ENCODE peak calls at places on chromosomes 16 and 17, in ten cellular contexts. J is breast epithelium, H is stomach, O is adrenal gland, Y is HCT116, S is uterus, Q is A549, G is spleen, V is IMR-90, Z is heart left ventricle. I is an unnamed sample.

GRCh38 chr16:71961066-71962039 is 38.8 kb downstream of the PKD1L3 start:
- DNase-seq in J (peak), H (peak), O (peak), Y (peak), S (peak), Q (peak), G (peak), V (peak), Z (peak), I (peak)

GRCh38 chr16:25798065-25798464 is 106.3 kb downstream of the HS3ST4 start:
- DNase-seq in J (no peak), H (no peak), O (no peak), Y (no peak), S (no peak), Q (no peak), G (no peak), V (no peak), Z (no peak), I (no peak)

GRCh38 chr17:46851029-46851741 is at the start of gene WNT9B:
- DNase-seq in J (no peak), H (peak), O (no peak), Y (no peak), S (no peak), Q (peak), G (no peak), V (no peak), Z (no peak), I (no peak)

GRCh38 chr17:33667052-33667509 is 374.0 kb upstream of the ASIC2 start:
- DNase-seq in J (no peak), H (no peak), O (no peak), Y (no peak), S (no peak), Q (no peak), G (no peak), V (no peak), Z (no peak), I (peak)

GRCh38 chr16:53154513-53154912 is 99.7 kb downstream of the CHD9 start:
- DNase-seq in J (no peak), H (no peak), O (no peak), Y (no peak), S (no peak), Q (no peak), G (no peak), V (no peak), Z (no peak), I (no peak)

GRCh38 chr17:68514809-68515208 is 2.6 kb downstream of the PRKAR1A start:
- DNase-seq in J (no peak), H (no peak), O (no peak), Y (no peak), S (no peak), Q (no peak), G (no peak), V (peak), Z (no peak), I (no peak)

GRCh38 chr16:67252806-67253497 is 4.2 kb downstream of the SLC9A5 start:
- DNase-seq in J (no peak), H (no peak), O (no peak), Y (no peak), S (no peak), Q (no peak), G (peak), V (no peak), Z (no peak), I (no peak)

GRCh38 chr17:63774141-63774981 is at the start of gene DDX42:
- DNase-seq in J (peak), H (peak), O (peak), Y (no peak), S (peak), Q (peak), G (peak), V (peak), Z (peak), I (no peak)

GRCh38 chr16:15961060-15961511 is 11.7 kb downstream of the ABCC1 start:
- DNase-seq in J (no peak), H (no peak), O (no peak), Y (no peak), S (no peak), Q (no peak), G (no peak), V (peak), Z (no peak), I (no peak)

GRCh38 chr16:69626256-69626655 is 60.5 kb downstream of the NFAT5 start:
- DNase-seq in J (no peak), H (no peak), O (no peak), Y (no peak), S (no peak), Q (peak), G (no peak), V (peak), Z (no peak), I (peak)

GRCh38 chr16:75019007-75019406 is 20.2 kb downstream of the ZNRF1 start:
- DNase-seq in J (no peak), H (no peak), O (no peak), Y (no peak), S (no peak), Q (no peak), G (no peak), V (peak), Z (no peak), I (no peak)

GRCh38 chr17:41335747-41336146 is 14.9 kb downstream of the KRT33A start:
- DNase-seq in J (no peak), H (no peak), O (no peak), Y (no peak), S (no peak), Q (no peak), G (no peak), V (no peak), Z (no peak), I (no peak)

GRCh38 chr17:47742319-47743181 is 9.5 kb downstream of the TBX21 start:
- DNase-seq in J (peak), H (no peak), O (no peak), Y (no peak), S (no peak), Q (no peak), G (peak), V (no peak), Z (no peak), I (peak)

DNA sequence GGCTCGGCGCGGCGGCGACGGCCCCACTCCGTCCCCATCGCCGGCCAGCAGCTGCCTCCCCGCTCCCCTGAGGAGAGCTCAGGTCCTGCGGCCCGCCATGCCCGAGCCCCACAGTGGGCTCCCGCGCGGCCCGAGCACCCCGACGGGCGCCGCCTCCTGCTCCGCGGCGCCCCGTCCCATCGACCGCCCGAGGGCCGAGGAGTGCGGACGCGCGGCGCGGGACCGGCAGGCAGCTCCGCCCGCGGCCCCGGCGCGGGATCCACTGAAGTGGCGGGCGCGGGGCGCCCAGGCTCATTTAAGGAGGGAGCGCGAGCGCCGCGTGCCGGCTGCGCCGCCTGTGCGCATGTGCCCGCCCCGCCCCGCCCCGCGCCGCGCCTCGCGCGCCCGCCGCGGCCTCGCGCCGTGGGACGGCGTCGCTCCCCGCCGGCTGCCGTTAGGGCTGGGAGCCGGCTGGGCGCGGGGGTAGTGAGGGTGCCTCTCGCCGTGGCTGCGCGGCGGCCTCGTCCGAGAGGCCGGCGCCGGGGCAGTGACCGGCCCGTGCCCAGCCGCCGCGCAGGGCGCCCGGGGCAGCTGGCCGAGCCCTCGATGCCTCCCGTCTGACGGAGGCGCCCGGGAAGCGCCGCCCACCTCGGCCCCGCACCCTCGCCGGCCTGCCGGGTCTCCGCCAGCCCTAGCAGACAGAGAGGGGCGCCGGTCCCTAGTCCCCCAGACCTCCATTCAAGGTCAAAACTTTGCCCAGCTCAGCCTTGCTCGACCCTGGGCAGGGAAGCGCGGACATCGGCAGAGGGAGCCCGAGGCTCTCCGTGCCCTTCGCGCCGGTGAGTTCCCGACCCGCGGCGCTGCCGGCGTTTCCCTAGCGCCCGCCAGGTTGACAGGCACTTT is at the start of gene NETO2:
- DNase-seq in J (peak), H (peak), O (peak), Y (no peak), S (no peak), Q (peak), G (peak), V (peak), Z (peak), I (peak)
- TF ChIP-seq POLR2A in J (no peak), H (no peak), O (no peak), Y (no peak), S (no peak), Q (peak), G (no peak), V (peak), Z (no peak), I (peak)

DNA sequence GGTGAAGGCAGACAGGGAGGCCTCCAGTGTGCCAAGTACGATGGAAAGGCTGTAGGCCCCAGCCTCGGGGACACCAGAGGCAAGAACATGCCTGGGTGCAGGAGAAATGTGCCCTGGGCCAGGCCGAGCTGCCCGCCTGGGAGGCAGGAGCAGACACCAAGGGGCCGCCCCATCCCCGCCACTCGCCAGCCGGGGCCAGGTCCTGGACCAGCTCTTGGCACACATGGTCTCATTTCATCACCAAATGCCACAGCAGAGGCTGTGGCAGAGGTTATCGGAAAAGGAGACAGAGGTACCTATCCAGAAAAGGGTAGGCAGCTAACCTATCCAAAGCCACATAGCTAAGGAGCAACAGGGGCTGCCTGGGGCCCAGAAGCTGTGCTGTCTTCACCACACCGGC is 31.3 kb downstream of the PEMT start:
- DNase-seq in J (no peak), H (no peak), O (no peak), Y (no peak), S (no peak), Q (no peak), G (no peak), V (no peak), Z (no peak), I (no peak)
- TF ChIP-seq POLR2A in J (no peak), H (no peak), O (no peak), Y (no peak), S (no peak), Q (no peak), G (no peak), V (no peak), Z (no peak), I (no peak)

GRCh38 chr17:45132302-45132568 is at the start of gene PLCD3:
- DNase-seq in J (no peak), H (no peak), O (no peak), Y (no peak), S (no peak), Q (no peak), G (no peak), V (no peak), Z (no peak), I (no peak)
- TF ChIP-seq POLR2A in J (no peak), H (no peak), O (no peak), Y (no peak), S (no peak), Q (no peak), G (no peak), V (no peak), Z (peak), I (no peak)

GRCh38 chr17:81340606-81341346 is 45.7 kb upstream of the SLC38A10 start:
- DNase-seq in J (no peak), H (no peak), O (peak), Y (no peak), S (no peak), Q (no peak), G (peak), V (no peak), Z (peak), I (no peak)
- TF ChIP-seq POLR2A in J (no peak), H (no peak), O (no peak), Y (no peak), S (no peak), Q (no peak), G (no peak), V (no peak), Z (peak), I (no peak)

GRCh38 chr17:7021993-7022778 is 664 bp upstream of the BCL6B start:
- DNase-seq in J (peak), H (peak), O (peak), Y (no peak), S (peak), Q (peak), G (peak), V (peak), Z (peak), I (peak)

GRCh38 chr17:7025240-7025639 is 2.4 kb downstream of the BCL6B start:
- DNase-seq in J (no peak), H (no peak), O (no peak), Y (no peak), S (no peak), Q (no peak), G (no peak), V (no peak), Z (no peak), I (no peak)

GRCh38 chr17:7022791-7023571 is at the start of gene BCL6B:
- DNase-seq in J (no peak), H (no peak), O (no peak), Y (no peak), S (peak), Q (no peak), G (peak), V (no peak), Z (peak), I (no peak)

GRCh38 chr17:7024402-7024785 is 1.5 kb downstream of the BCL6B start:
- DNase-seq in J (no peak), H (no peak), O (no peak), Y (no peak), S (no peak), Q (no peak), G (no peak), V (no peak), Z (no peak), I (no peak)

DNA sequence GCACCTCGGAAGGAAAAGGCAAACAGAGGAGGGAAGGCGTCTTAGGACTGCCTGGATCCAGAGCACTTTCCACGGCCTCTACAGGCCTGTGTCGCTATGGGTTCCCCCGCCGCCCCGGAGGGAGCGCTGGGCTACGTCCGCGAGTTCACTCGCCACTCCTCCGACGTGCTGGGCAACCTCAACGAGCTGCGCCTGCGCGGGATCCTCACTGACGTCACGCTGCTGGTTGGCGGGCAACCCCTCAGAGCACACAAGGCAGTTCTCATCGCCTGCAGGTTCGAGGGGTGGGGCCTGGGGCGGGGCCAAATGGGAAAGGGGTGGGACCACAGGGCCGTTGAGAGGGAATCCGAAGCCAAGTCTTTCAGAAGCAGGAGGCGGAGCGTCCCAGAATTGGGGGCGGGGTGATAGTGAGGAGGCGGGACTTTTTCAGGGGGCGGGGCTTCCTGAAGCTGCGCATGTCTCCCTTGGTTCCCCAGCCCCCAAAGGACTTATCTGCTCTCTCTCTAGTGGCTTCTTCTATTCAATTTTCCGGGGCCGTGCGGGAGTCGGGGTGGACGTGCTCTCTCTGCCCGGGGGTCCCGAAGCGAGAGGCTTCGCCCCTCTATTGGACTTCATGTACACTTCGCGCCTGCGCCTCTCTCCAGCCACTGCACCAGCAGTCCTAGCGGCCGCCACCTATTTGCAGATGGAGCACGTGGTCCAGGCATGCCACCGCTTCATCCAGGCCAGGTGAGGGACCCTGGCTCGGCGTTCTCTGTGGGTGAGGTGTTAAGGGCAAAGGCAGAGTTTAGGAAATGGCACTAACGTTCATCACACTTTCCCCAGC is 939 bp downstream of the BCL6B start:
- DNase-seq in J (peak), H (peak), O (peak), Y (peak), S (peak), Q (peak), G (peak), V (peak), Z (peak), I (no peak)
- TF ChIP-seq POLR2A in J (no peak), H (no peak), O (peak), Y (peak), S (peak), Q (peak), G (no peak), V (no peak), Z (peak), I (no peak)

GRCh38 chr17:44071772-44072171 is 1.2 kb downstream of the G6PC3 start:
- DNase-seq in J (no peak), H (no peak), O (no peak), Y (no peak), S (no peak), Q (no peak), G (no peak), V (peak), Z (peak), I (no peak)

GRCh38 chr17:44071198-44071520 is 624 bp downstream of the G6PC3 start:
- DNase-seq in J (no peak), H (no peak), O (no peak), Y (no peak), S (no peak), Q (no peak), G (no peak), V (peak), Z (no peak), I (no peak)

GRCh38 chr17:44067547-44067945 is 1.1 kb upstream of the LSM12 start:
- DNase-seq in J (no peak), H (no peak), O (no peak), Y (no peak), S (no peak), Q (no peak), G (peak), V (no peak), Z (peak), I (no peak)

GRCh38 chr17:44070455-44071197 is at the start of gene G6PC3:
- DNase-seq in J (peak), H (peak), O (peak), Y (peak), S (peak), Q (peak), G (peak), V (peak), Z (peak), I (peak)

GRCh38 chr17:44069974-44070454 is 521 bp upstream of the G6PC3 start:
- DNase-seq in J (no peak), H (no peak), O (no peak), Y (peak), S (no peak), Q (peak), G (no peak), V (no peak), Z (peak), I (peak)
- TF ChIP-seq POLR2A in J (no peak), H (no peak), O (no peak), Y (peak), S (no peak), Q (no peak), G (no peak), V (no peak), Z (no peak), I (peak)

GRCh38 chr17:76584427-76585047 is 1.1 kb downstream of the ST6GALNAC2 start:
- DNase-seq in J (no peak), H (no peak), O (no peak), Y (no peak), S (no peak), Q (no peak), G (no peak), V (no peak), Z (no peak), I (no peak)

GRCh38 chr17:76586741-76587487 is 1.3 kb upstream of the ST6GALNAC2 start:
- DNase-seq in J (no peak), H (no peak), O (no peak), Y (no peak), S (no peak), Q (no peak), G (no peak), V (no peak), Z (no peak), I (no peak)

GRCh38 chr17:76585048-76585648 is 512 bp downstream of the ST6GALNAC2 start:
- DNase-seq in J (no peak), H (peak), O (no peak), Y (no peak), S (no peak), Q (no peak), G (peak), V (no peak), Z (peak), I (peak)

GRCh38 chr17:76588182-76588581 is 2.5 kb upstream of the ST6GALNAC2 start:
- DNase-seq in J (no peak), H (no peak), O (no peak), Y (no peak), S (peak), Q (no peak), G (no peak), V (no peak), Z (no peak), I (no peak)

GRCh38 chr17:76585649-76586593 is at the start of gene ST6GALNAC2:
- DNase-seq in J (peak), H (peak), O (peak), Y (peak), S (peak), Q (peak), G (peak), V (no peak), Z (peak), I (peak)
- TF ChIP-seq POLR2A in J (no peak), H (no peak), O (no peak), Y (no peak), S (no peak), Q (no peak), G (no peak), V (no peak), Z (no peak), I (no peak)

DNA sequence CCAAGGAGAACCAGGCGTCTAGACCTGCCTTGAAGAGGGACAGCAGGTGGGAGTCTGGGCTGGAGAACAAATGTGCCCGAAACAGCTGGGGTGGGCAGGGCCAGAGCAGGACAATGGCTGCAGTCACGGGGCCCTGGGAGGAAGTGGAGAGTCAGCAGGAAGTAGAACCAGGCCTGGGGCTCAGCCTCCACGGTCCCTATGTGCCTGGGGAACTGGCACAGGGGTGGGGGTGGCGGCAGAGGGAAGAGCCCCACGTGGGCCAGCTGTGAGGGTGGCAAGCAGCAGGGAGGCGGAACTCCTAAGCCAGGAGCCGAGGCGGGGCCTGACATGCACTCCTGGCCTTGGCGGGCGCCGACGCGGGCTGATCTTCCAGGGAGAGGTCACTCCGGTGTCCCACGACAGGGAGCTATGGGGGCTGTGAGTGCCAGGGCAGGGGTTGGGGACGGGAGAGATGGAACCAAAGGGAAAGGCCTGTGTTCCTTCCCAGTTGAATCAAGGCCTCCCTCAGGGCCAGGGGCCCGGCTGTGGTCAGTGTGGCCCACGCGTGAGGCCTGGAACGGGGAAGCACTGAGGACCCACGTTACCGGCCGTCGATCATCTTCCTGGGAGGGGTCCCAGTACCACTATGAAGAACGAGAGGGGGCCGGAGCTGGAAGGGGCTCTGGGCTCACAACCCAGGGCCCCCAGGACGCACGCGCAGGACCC is 42.7 kb downstream of the TIMM22 start:
- DNase-seq in J (peak), H (peak), O (peak), Y (no peak), S (peak), Q (no peak), G (peak), V (no peak), Z (peak), I (peak)
- TF ChIP-seq POLR2A in J (no peak), H (no peak), O (no peak), Y (no peak), S (no peak), Q (no peak), G (no peak), V (no peak), Z (peak), I (no peak)

I was measured in NB4.